ENCODE peak calls at places on chromosomes 4 and X, in eight cellular contexts. One of them, this sample, is unnamed.

GRCh38 chrX:71652405-71652804 is 14.9 kb upstream of the LOC101059915 start:
- DNase-seq in neural crest cell: peak; percentile 51
- DNase-seq in GM13977: no peak
- DNase-seq in epithelial cell of esophagus: peak; percentile 50
- DNase-seq in kidney epithelial cell: peak; percentile 16
- DNase-seq in hepatocyte: peak; percentile 64
- DNase-seq in RWPE1: peak; percentile 13
- DNase-seq in fibroblast of lung: peak; percentile 57
- DNase-seq in this sample: peak; percentile 32

GRCh38 chr4:156756118-156756517 is 215.5 kb downstream of the PDGFC start:
- DNase-seq in GM13977: no peak
- DNase-seq in RWPE1: no peak
- DNase-seq in hepatocyte: no peak
- DNase-seq in kidney epithelial cell: no peak
- DNase-seq in neural crest cell: no peak
- DNase-seq in epithelial cell of esophagus: no peak
- DNase-seq in fibroblast of lung: peak; percentile 53
- DNase-seq in this sample: no peak

GRCh38 chr4:37628977-37629609 is 57.1 kb downstream of the RELL1 start:
- DNase-seq in kidney epithelial cell: peak; percentile 35
- DNase-seq in GM13977: no peak
- DNase-seq in epithelial cell of esophagus: peak; percentile 44
- DNase-seq in hepatocyte: peak; percentile 67
- DNase-seq in RWPE1: peak; percentile 64
- DNase-seq in fibroblast of lung: peak; percentile 82
- DNase-seq in neural crest cell: no peak
- DNase-seq in this sample: peak; percentile 80

GRCh38 chrX:135522878-135523693 is 2.6 kb downstream of the INTS6L start:
- DNase-seq in hepatocyte: no peak
- DNase-seq in kidney epithelial cell: no peak
- DNase-seq in epithelial cell of esophagus: no peak
- DNase-seq in GM13977: no peak
- DNase-seq in neural crest cell: no peak
- DNase-seq in RWPE1: no peak
- DNase-seq in fibroblast of lung: peak; percentile 0
- DNase-seq in this sample: no peak

GRCh38 chr4:153816542-153816941 is 27.7 kb upstream of the SFRP2 start:
- DNase-seq in kidney epithelial cell: no peak
- DNase-seq in RWPE1: no peak
- DNase-seq in fibroblast of lung: no peak
- DNase-seq in epithelial cell of esophagus: no peak
- DNase-seq in hepatocyte: no peak
- DNase-seq in neural crest cell: no peak
- DNase-seq in GM13977: no peak
- DNase-seq in this sample: no peak

GRCh38 chr4:38060829-38061431 is 100.7 kb downstream of the PTTG2 start:
- DNase-seq in fibroblast of lung: peak; percentile 34
- DNase-seq in RWPE1: no peak
- DNase-seq in hepatocyte: peak; percentile 51
- DNase-seq in neural crest cell: no peak
- DNase-seq in epithelial cell of esophagus: peak; percentile 30
- DNase-seq in kidney epithelial cell: no peak
- DNase-seq in GM13977: no peak
- DNase-seq in this sample: no peak

GRCh38 chrX:10011261-10011931 is 44.2 kb downstream of the CLDN34 start:
- DNase-seq in fibroblast of lung: no peak
- DNase-seq in hepatocyte: no peak
- DNase-seq in neural crest cell: no peak
- DNase-seq in kidney epithelial cell: no peak
- DNase-seq in RWPE1: no peak
- DNase-seq in epithelial cell of esophagus: no peak
- DNase-seq in GM13977: no peak
- DNase-seq in this sample: no peak

GRCh38 chr4:26176621-26177121 is 144.1 kb upstream of the RBPJ start:
- DNase-seq in epithelial cell of esophagus: peak; percentile 90
- DNase-seq in GM13977: no peak
- DNase-seq in hepatocyte: peak; percentile 60
- DNase-seq in fibroblast of lung: peak; percentile 80
- DNase-seq in kidney epithelial cell: no peak
- DNase-seq in RWPE1: peak; percentile 11
- DNase-seq in neural crest cell: no peak
- DNase-seq in this sample: peak; percentile 90

GRCh38 chr4:44984083-44984482 is 257.7 kb upstream of the GNPDA2 start:
- DNase-seq in hepatocyte: no peak
- DNase-seq in RWPE1: no peak
- DNase-seq in GM13977: no peak
- DNase-seq in fibroblast of lung: no peak
- DNase-seq in neural crest cell: no peak
- DNase-seq in kidney epithelial cell: no peak
- DNase-seq in epithelial cell of esophagus: no peak
- DNase-seq in this sample: no peak

GRCh38 chr4:156545003-156545785 is 426.4 kb downstream of the PDGFC start:
- DNase-seq in RWPE1: no peak
- DNase-seq in neural crest cell: no peak
- DNase-seq in fibroblast of lung: peak; percentile 70
- DNase-seq in hepatocyte: no peak
- DNase-seq in GM13977: no peak
- DNase-seq in kidney epithelial cell: no peak
- DNase-seq in epithelial cell of esophagus: no peak
- DNase-seq in this sample: no peak

GRCh38 chrX:56563231-56564116 is at the start of gene UBQLN2:
- DNase-seq in hepatocyte: peak; percentile 86
- DNase-seq in kidney epithelial cell: no peak
- DNase-seq in epithelial cell of esophagus: peak; percentile 73
- DNase-seq in GM13977: peak; percentile 56
- DNase-seq in RWPE1: peak; percentile 34
- DNase-seq in neural crest cell: peak; percentile 50
- DNase-seq in fibroblast of lung: peak; percentile 83
- DNase-seq in this sample: peak; percentile 62

GRCh38 chrX:135287266-135287823 is 21.9 kb upstream of the ETDC start:
- DNase-seq in RWPE1: no peak
- DNase-seq in hepatocyte: no peak
- DNase-seq in kidney epithelial cell: no peak
- DNase-seq in epithelial cell of esophagus: no peak
- DNase-seq in fibroblast of lung: peak; percentile 1
- DNase-seq in GM13977: no peak
- DNase-seq in neural crest cell: no peak
- DNase-seq in this sample: no peak

DNA sequence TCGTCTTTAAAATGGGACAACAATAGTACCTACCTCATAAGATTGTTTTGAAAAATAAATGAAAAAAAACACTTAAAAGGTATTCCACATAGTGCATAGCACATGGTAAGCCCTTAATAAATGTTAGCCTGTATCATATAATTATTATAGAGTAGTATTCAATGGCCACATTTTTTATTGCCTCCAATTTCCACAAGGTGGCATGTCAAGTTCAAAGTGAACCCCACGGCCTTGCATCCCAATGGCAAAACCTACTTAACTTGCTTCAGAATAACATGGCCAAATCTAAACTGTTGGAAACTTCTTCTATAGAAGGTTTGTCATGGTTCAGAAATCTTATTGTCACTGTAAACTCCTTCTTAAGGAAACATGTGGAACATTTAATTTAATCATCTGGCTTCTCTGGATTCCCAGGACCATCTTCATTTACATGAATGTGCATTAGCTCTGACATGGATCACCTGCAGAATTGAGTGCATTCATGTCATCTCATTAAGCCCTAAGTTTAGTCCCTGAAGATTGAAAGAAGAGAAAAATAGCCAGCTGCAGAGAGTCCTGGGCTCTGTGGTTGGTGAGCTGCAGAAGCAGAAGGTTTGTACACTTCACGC is 60.9 kb downstream of the ANXA3 start:
- DNase-seq in neural crest cell: no peak
- DNase-seq in epithelial cell of esophagus: peak; percentile 66
- DNase-seq in GM13977: no peak
- DNase-seq in kidney epithelial cell: no peak
- DNase-seq in hepatocyte: peak; percentile 49
- DNase-seq in fibroblast of lung: peak; percentile 78
- DNase-seq in RWPE1: peak; percentile 58
- DNase-seq in this sample: peak; percentile 45
- TF ChIP-seq CTCF in neural crest cell: peak; percentile 66
- TF ChIP-seq CTCF in epithelial cell of esophagus: peak; percentile 68
- TF ChIP-seq CTCF in GM13977: peak; percentile 51
- TF ChIP-seq CTCF in kidney epithelial cell: peak; percentile 44
- TF ChIP-seq CTCF in hepatocyte: peak; percentile 55
- TF ChIP-seq CTCF in fibroblast of lung: peak; percentile 63
- TF ChIP-seq CTCF in RWPE1: peak; percentile 67
- TF ChIP-seq CTCF in this sample: peak; percentile 82

DNA sequence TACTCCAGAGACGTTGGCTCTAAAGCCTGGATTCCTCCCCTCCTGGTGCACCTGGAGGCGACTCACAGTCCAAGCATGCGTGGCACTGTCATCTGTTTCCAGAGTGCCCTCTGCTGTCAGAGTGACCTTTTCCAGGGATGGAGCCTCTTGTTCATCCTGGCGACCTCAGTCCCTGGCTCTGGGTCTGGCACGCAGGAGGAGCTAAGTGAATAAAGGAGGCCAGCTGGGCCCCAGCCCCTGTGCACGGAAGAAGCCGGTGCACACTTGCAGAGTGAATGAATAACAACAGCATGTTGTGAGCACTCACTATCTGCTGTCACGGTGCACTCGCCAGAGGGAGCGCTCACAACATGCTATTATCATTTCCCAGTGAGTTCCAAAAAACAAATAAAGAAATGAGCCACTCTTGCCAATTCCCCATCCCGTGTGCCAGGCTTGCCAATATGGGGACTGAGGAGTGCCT is 27.8 kb upstream of the PSAPL1 start:
- DNase-seq in GM13977: no peak
- DNase-seq in neural crest cell: no peak
- DNase-seq in epithelial cell of esophagus: no peak
- DNase-seq in fibroblast of lung: no peak
- DNase-seq in hepatocyte: peak; percentile 80
- DNase-seq in kidney epithelial cell: no peak
- DNase-seq in RWPE1: peak; percentile 60
- DNase-seq in this sample: peak; percentile 5
- TF ChIP-seq CTCF in GM13977: no peak
- TF ChIP-seq CTCF in neural crest cell: no peak
- TF ChIP-seq CTCF in epithelial cell of esophagus: peak; percentile 12
- TF ChIP-seq CTCF in fibroblast of lung: no peak
- TF ChIP-seq CTCF in hepatocyte: peak; percentile 32
- TF ChIP-seq CTCF in kidney epithelial cell: no peak
- TF ChIP-seq CTCF in RWPE1: peak; percentile 69
- TF ChIP-seq CTCF in this sample: peak; percentile 61

GRCh38 chrX:39600222-39600621 is 497.5 kb downstream of the BCOR start:
- DNase-seq in RWPE1: no peak
- DNase-seq in hepatocyte: no peak
- DNase-seq in GM13977: no peak
- DNase-seq in epithelial cell of esophagus: no peak
- DNase-seq in neural crest cell: no peak
- DNase-seq in kidney epithelial cell: no peak
- DNase-seq in fibroblast of lung: no peak
- DNase-seq in this sample: no peak

GRCh38 chrX:39602226-39602625 is 495.5 kb downstream of the BCOR start:
- DNase-seq in kidney epithelial cell: no peak
- DNase-seq in hepatocyte: no peak
- DNase-seq in RWPE1: no peak
- DNase-seq in neural crest cell: no peak
- DNase-seq in fibroblast of lung: no peak
- DNase-seq in GM13977: no peak
- DNase-seq in epithelial cell of esophagus: no peak
- DNase-seq in this sample: no peak

GRCh38 chrX:39596437-39596836 is 501.3 kb downstream of the BCOR start:
- DNase-seq in neural crest cell: no peak
- DNase-seq in GM13977: no peak
- DNase-seq in RWPE1: no peak
- DNase-seq in fibroblast of lung: no peak
- DNase-seq in epithelial cell of esophagus: no peak
- DNase-seq in hepatocyte: no peak
- DNase-seq in kidney epithelial cell: no peak
- DNase-seq in this sample: no peak

GRCh38 chrX:39601193-39602085 is 496.3 kb downstream of the BCOR start:
- DNase-seq in neural crest cell: no peak
- DNase-seq in GM13977: no peak
- DNase-seq in kidney epithelial cell: no peak
- DNase-seq in RWPE1: no peak
- DNase-seq in epithelial cell of esophagus: no peak
- DNase-seq in fibroblast of lung: no peak
- DNase-seq in hepatocyte: no peak
- DNase-seq in this sample: no peak

GRCh38 chrX:39599339-39599738 is 498.4 kb downstream of the BCOR start:
- DNase-seq in GM13977: no peak
- DNase-seq in kidney epithelial cell: no peak
- DNase-seq in neural crest cell: no peak
- DNase-seq in fibroblast of lung: no peak
- DNase-seq in epithelial cell of esophagus: no peak
- DNase-seq in RWPE1: no peak
- DNase-seq in hepatocyte: no peak
- DNase-seq in this sample: no peak
- TF ChIP-seq CTCF in GM13977: no peak
- TF ChIP-seq CTCF in kidney epithelial cell: no peak
- TF ChIP-seq CTCF in neural crest cell: no peak
- TF ChIP-seq CTCF in fibroblast of lung: no peak
- TF ChIP-seq CTCF in epithelial cell of esophagus: no peak
- TF ChIP-seq CTCF in RWPE1: no peak
- TF ChIP-seq CTCF in hepatocyte: no peak
- TF ChIP-seq CTCF in this sample: no peak

DNA sequence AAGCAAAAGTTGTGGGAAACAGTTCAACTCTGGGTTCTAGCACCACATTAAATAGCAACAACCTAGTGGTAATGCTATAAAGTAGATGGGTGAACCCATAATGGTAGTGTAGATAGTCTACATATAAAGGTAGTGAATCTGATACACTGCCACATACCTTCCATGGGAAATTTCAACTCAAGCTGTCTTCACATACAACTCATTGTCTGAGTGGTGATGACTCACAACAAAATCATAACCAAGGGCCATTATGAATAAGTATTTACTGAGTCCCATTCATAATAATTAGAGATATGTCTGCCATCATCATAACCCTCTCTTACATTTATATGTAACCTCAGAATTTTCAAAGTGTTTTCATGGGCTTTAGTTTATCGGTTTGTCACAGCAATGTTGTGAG is 34.8 kb downstream of the EGF start:
- DNase-seq in RWPE1: peak; percentile 57
- DNase-seq in fibroblast of lung: no peak
- DNase-seq in kidney epithelial cell: no peak
- DNase-seq in hepatocyte: no peak
- DNase-seq in neural crest cell: no peak
- DNase-seq in GM13977: no peak
- DNase-seq in epithelial cell of esophagus: peak; percentile 95
- DNase-seq in this sample: no peak
- TF ChIP-seq CTCF in RWPE1: no peak
- TF ChIP-seq CTCF in fibroblast of lung: no peak
- TF ChIP-seq CTCF in kidney epithelial cell: no peak
- TF ChIP-seq CTCF in hepatocyte: no peak
- TF ChIP-seq CTCF in neural crest cell: no peak
- TF ChIP-seq CTCF in GM13977: no peak
- TF ChIP-seq CTCF in epithelial cell of esophagus: no peak
- TF ChIP-seq CTCF in this sample: no peak

DNA sequence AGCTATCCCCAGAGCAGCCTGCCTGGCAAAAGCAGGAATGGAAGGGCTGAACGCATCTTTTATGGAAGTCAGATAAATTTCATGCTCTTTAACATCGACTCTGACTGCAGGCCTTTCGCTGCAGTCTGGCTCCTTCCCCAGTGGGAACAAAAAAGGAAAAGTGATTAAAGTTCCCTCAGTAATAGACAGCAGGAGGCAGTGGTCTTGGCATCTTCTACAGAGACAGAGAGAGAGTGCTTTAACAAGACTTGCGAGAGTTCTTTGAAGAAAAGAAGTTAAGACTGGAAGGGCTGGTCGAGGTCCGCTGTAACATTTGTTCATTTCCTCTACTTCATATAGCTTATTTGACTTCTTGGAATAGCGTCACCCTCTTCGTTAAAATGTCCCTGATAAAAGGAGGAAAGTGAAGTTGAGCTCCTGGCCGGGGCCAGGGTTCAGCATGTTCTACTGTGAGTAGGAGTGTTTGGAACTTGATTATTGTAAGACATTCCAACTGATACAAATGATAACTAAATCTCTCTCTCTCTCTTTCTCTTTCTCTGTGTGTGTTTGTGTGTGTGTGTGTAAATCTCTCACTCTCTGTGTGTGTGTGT is 179.8 kb downstream of the SLIT2 start:
- DNase-seq in fibroblast of lung: peak; percentile 23
- DNase-seq in GM13977: no peak
- DNase-seq in epithelial cell of esophagus: no peak
- DNase-seq in kidney epithelial cell: no peak
- DNase-seq in hepatocyte: peak; percentile 13
- DNase-seq in neural crest cell: no peak
- DNase-seq in RWPE1: no peak
- DNase-seq in this sample: no peak
- TF ChIP-seq CTCF in fibroblast of lung: peak; percentile 23
- TF ChIP-seq CTCF in GM13977: no peak
- TF ChIP-seq CTCF in epithelial cell of esophagus: no peak
- TF ChIP-seq CTCF in kidney epithelial cell: no peak
- TF ChIP-seq CTCF in hepatocyte: no peak
- TF ChIP-seq CTCF in neural crest cell: no peak
- TF ChIP-seq CTCF in RWPE1: no peak
- TF ChIP-seq CTCF in this sample: peak; percentile 30